ENCODE peak calls at places on chromosome 7, in seven cellular contexts. K is NCI-H82, V is renal cortical epithelial cell, T is HFFc6, F is stomach, U is skeletal muscle cell, M is thoracic aorta. D is an unnamed sample.

GRCh38 chr7:17946591-17946990 is 6.3 kb upstream of the SNX13 start:
- DNase-seq in K (no peak), M (no peak), V (no peak), U (no peak), T (no peak), F (no peak), D (no peak)

GRCh38 chr7:29249383-29249750 is 54.8 kb downstream of the CHN2 start:
- DNase-seq in U (no peak), M (no peak), V (peak), K (no peak), T (no peak), F (no peak), D (no peak)

GRCh38 chr7:47654672-47655340 is 72.9 kb upstream of the TNS3 start:
- DNase-seq in V (peak), U (peak), T (no peak), M (no peak), F (no peak), K (no peak), D (no peak)

GRCh38 chr7:134850048-134850447 is 70.6 kb downstream of the CALD1 start:
- DNase-seq in T (no peak), F (no peak), U (no peak), V (peak), M (no peak), K (peak), D (no peak)

GRCh38 chr7:25382175-25382574 is 153.9 kb upstream of the NPVF start:
- DNase-seq in T (no peak), U (no peak), F (no peak), M (no peak), V (no peak), K (no peak), D (no peak)

GRCh38 chr7:27175626-27176342 is 1.7 kb upstream of the HOXA10 start:
- DNase-seq in M (no peak), U (no peak), T (no peak), K (no peak), V (no peak), F (no peak), D (no peak)

GRCh38 chr7:135644154-135644553 is 18.2 kb upstream of the STMP1 start:
- DNase-seq in F (no peak), M (no peak), U (no peak), K (no peak), T (no peak), V (no peak), D (no peak)

GRCh38 chr7:69761290-69761922 is 163.1 kb downstream of the AUTS2 start:
- DNase-seq in V (no peak), M (no peak), T (no peak), K (peak), F (no peak), U (no peak), D (no peak)

GRCh38 chr7:99876491-99876890 is 342 bp downstream of the OR2AE1 start:
- DNase-seq in U (no peak), M (no peak), T (no peak), F (no peak), V (no peak), K (no peak), D (no peak)

GRCh38 chr7:41010967-41011366 is 691.9 kb downstream of the INHBA start:
- DNase-seq in K (peak), U (peak), T (peak), F (no peak), V (no peak), M (no peak), D (no peak)

GRCh38 chr7:26787696-26788095 is 76.7 kb downstream of the SKAP2 start:
- DNase-seq in T (no peak), U (no peak), V (peak), K (peak), F (no peak), M (no peak), D (no peak)

GRCh38 chr7:149023662-149024061 is 4.6 kb downstream of the PDIA4 start:
- DNase-seq in M (no peak), T (no peak), V (no peak), K (no peak), U (no peak), F (no peak), D (no peak)